ENCODE peak calls at places on chromosome 13, in six cellular contexts. One of them, this sample, is unnamed.
A peak's percentile ranks its signal among the peaks of the same experiment; 100 is the strongest.

GRCh38 chr13:19781526-19781925 is 1.2 kb downstream of the PSPC1 start:
- DNase-seq in body of pancreas: no peak
- DNase-seq in colonic mucosa: no peak
- DNase-seq in keratinocyte: no peak
- DNase-seq in right atrium auricular region: no peak
- DNase-seq in PC-3: peak; percentile 13
- DNase-seq in this sample: no peak

GRCh38 chr13:88526186-88526852 is 855.1 kb downstream of the SLITRK5 start:
- DNase-seq in body of pancreas: no peak
- DNase-seq in colonic mucosa: no peak
- DNase-seq in keratinocyte: no peak
- DNase-seq in right atrium auricular region: no peak
- DNase-seq in PC-3: no peak
- DNase-seq in this sample: no peak

GRCh38 chr13:103883698-103884097 is 817.5 kb upstream of the SLC10A2 start:
- DNase-seq in body of pancreas: no peak
- DNase-seq in colonic mucosa: no peak
- DNase-seq in keratinocyte: no peak
- DNase-seq in right atrium auricular region: no peak
- DNase-seq in PC-3: peak; percentile 24
- DNase-seq in this sample: no peak

GRCh38 chr13:107023335-107023734 is 455.4 kb upstream of the ARGLU1 start:
- DNase-seq in body of pancreas: no peak
- DNase-seq in colonic mucosa: no peak
- DNase-seq in keratinocyte: no peak
- DNase-seq in right atrium auricular region: no peak
- DNase-seq in PC-3: no peak
- DNase-seq in this sample: no peak

GRCh38 chr13:35621989-35622388 is 145.5 kb upstream of the MAB21L1 start:
- DNase-seq in body of pancreas: no peak
- DNase-seq in colonic mucosa: no peak
- DNase-seq in keratinocyte: no peak
- DNase-seq in right atrium auricular region: no peak
- DNase-seq in PC-3: peak; percentile 31
- DNase-seq in this sample: no peak

GRCh38 chr13:43303040-43303729 is 279.8 kb downstream of the DNAJC15 start:
- DNase-seq in body of pancreas: peak; percentile 62
- DNase-seq in colonic mucosa: peak; percentile 22
- DNase-seq in keratinocyte: no peak
- DNase-seq in right atrium auricular region: no peak
- DNase-seq in PC-3: peak; percentile 50
- DNase-seq in this sample: no peak

GRCh38 chr13:40922437-40923040 is 96.6 kb downstream of the ELF1 start:
- DNase-seq in body of pancreas: peak; percentile 24
- DNase-seq in colonic mucosa: peak; percentile 91
- DNase-seq in keratinocyte: no peak
- DNase-seq in right atrium auricular region: no peak
- DNase-seq in PC-3: no peak
- DNase-seq in this sample: no peak

GRCh38 chr13:111514646-111515617 is 194.5 kb downstream of the TEX29 start:
- DNase-seq in body of pancreas: no peak
- DNase-seq in colonic mucosa: no peak
- DNase-seq in keratinocyte: no peak
- DNase-seq in right atrium auricular region: peak; percentile 36
- DNase-seq in PC-3: no peak
- DNase-seq in this sample: no peak

GRCh38 chr13:46896346-46897138 is at the start of gene HTR2A:
- DNase-seq in body of pancreas: no peak
- DNase-seq in colonic mucosa: no peak
- DNase-seq in keratinocyte: no peak
- DNase-seq in right atrium auricular region: peak; percentile 69
- DNase-seq in PC-3: peak; percentile 18
- DNase-seq in this sample: peak; percentile 4
- H3K4me3 ChIP-seq in body of pancreas: no peak within 1 kb of the TSS
- H3K4me3 ChIP-seq in colonic mucosa: peak within 1 kb of the TSS; percentile 1
- H3K4me3 ChIP-seq in keratinocyte: peak within 1 kb of the TSS; percentile 29
- H3K4me3 ChIP-seq in right atrium auricular region: peak within 1 kb of the TSS; percentile 46
- H3K4me3 ChIP-seq in PC-3: peak within 1 kb of the TSS; percentile 68
- H3K4me3 ChIP-seq in this sample: peak within 1 kb of the TSS; percentile 2

DNA sequence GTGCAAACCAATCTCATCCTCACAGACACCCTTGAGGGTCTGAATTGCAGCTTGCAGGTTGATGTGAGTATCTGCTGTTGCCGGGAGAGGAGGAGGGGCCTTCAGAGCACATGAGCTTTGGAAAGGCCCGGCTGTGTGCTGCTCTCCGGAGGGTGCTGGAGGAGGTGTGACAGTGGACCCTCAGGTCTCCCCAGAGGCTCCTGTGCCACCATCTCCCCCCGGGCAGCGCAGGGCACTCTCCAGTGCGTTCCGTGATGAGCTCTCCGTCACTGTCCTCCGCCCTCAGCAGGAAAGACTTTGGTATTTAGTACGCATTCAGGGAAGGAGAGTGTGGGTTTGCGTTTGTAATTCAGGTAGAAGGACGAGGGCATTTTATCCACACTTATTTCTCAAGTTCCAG is 20.0 kb downstream of the LAMP1 start:
- DNase-seq in body of pancreas: no peak
- DNase-seq in colonic mucosa: no peak
- DNase-seq in keratinocyte: no peak
- DNase-seq in right atrium auricular region: no peak
- DNase-seq in PC-3: no peak
- DNase-seq in this sample: no peak
- H3K36me3 ChIP-seq in body of pancreas: peaks cover 22% of the 10 kb centered on the region
- H3K36me3 ChIP-seq in colonic mucosa: peaks cover 11% of the 10 kb centered on the region
- H3K36me3 ChIP-seq in keratinocyte: peaks cover 21% of the 10 kb centered on the region
- H3K36me3 ChIP-seq in right atrium auricular region: peaks cover 43% of the 10 kb centered on the region
- H3K36me3 ChIP-seq in PC-3: peaks cover 6% of the 10 kb centered on the region
- H3K36me3 ChIP-seq in this sample: no peaks in the 10 kb centered on the region

GRCh38 chr13:24128962-24129361 is 31.6 kb upstream of the SPATA13 start:
- DNase-seq in body of pancreas: no peak
- DNase-seq in colonic mucosa: no peak
- DNase-seq in keratinocyte: no peak
- DNase-seq in right atrium auricular region: no peak
- DNase-seq in PC-3: no peak
- DNase-seq in this sample: no peak
- H3K4me3 ChIP-seq in body of pancreas: no peak overlapping the region
- H3K4me3 ChIP-seq in colonic mucosa: no peak overlapping the region
- H3K4me3 ChIP-seq in keratinocyte: no peak overlapping the region
- H3K4me3 ChIP-seq in right atrium auricular region: no peak overlapping the region
- H3K4me3 ChIP-seq in PC-3: no peak overlapping the region
- H3K4me3 ChIP-seq in this sample: no peak overlapping the region

DNA sequence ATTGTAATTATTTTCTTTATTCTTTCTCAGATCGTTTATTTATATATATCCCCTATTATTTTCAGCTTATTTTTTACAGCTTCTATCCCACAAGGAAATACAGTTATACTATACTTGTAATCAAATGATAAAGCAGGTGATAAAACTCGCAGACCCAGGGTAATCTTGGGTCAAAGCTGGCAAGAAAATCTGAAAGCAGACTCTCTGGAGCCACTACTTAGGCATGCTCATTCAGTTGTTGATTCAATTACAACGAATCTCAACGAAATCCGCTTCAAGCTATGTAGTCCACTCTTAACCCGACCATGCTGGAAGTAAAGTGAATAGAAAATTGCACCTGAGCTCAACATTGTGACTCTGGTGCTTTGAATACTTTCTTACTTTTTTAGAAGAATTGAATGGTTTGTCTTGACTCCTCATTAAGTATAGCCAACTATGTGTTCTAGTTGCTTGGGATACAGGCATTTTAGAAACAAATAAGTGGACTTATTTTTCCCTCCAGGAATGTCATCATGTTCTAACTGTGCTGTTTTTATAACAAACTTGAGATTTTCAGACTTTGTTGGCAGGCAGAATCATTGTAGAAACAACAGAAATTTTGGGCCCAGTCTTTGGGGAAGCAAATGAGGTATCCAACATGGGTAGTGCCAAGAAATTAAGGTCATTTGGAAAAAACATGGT is 21.4 kb downstream of the ESD start:
- DNase-seq in body of pancreas: no peak
- DNase-seq in colonic mucosa: no peak
- DNase-seq in keratinocyte: no peak
- DNase-seq in right atrium auricular region: no peak
- DNase-seq in PC-3: no peak
- DNase-seq in this sample: no peak
- H3K36me3 ChIP-seq in body of pancreas: peaks cover 16% of the 10 kb centered on the region
- H3K36me3 ChIP-seq in colonic mucosa: peaks cover 11% of the 10 kb centered on the region
- H3K36me3 ChIP-seq in keratinocyte: peaks cover 11% of the 10 kb centered on the region
- H3K36me3 ChIP-seq in right atrium auricular region: peaks cover 49% of the 10 kb centered on the region
- H3K36me3 ChIP-seq in PC-3: peaks cover 39% of the 10 kb centered on the region
- H3K36me3 ChIP-seq in this sample: peaks cover 1% of the 10 kb centered on the region

GRCh38 chr13:27979001-27979643 is 9.4 kb downstream of the URAD start:
- DNase-seq in body of pancreas: no peak
- DNase-seq in colonic mucosa: peak; percentile 29
- DNase-seq in keratinocyte: no peak
- DNase-seq in right atrium auricular region: no peak
- DNase-seq in PC-3: no peak
- DNase-seq in this sample: no peak
- H3K4me3 ChIP-seq in body of pancreas: no peak overlapping the region
- H3K4me3 ChIP-seq in colonic mucosa: peak overlapping the region; percentile 49
- H3K4me3 ChIP-seq in keratinocyte: no peak overlapping the region
- H3K4me3 ChIP-seq in right atrium auricular region: no peak overlapping the region
- H3K4me3 ChIP-seq in PC-3: no peak overlapping the region
- H3K4me3 ChIP-seq in this sample: no peak overlapping the region

GRCh38 chr13:102651392-102651791 is 43.5 kb downstream of the METTL21C start:
- DNase-seq in body of pancreas: no peak
- DNase-seq in colonic mucosa: no peak
- DNase-seq in keratinocyte: no peak
- DNase-seq in right atrium auricular region: no peak
- DNase-seq in PC-3: peak; percentile 59
- DNase-seq in this sample: no peak
- H3K36me3 ChIP-seq in body of pancreas: peaks cover 23% of the 10 kb centered on the region
- H3K36me3 ChIP-seq in colonic mucosa: peaks cover 16% of the 10 kb centered on the region
- H3K36me3 ChIP-seq in keratinocyte: peaks cover 10% of the 10 kb centered on the region
- H3K36me3 ChIP-seq in right atrium auricular region: peaks cover 33% of the 10 kb centered on the region
- H3K36me3 ChIP-seq in PC-3: peaks cover 23% of the 10 kb centered on the region
- H3K36me3 ChIP-seq in this sample: no peaks in the 10 kb centered on the region